ENCODE peak calls at places on chromosomes 3 and 15, in ten cellular contexts. R, D, W, Q, G, Z, N, X, F and A are unnamed samples.

GRCh38 chr3:27145719-27146118 is 223.5 kb downstream of the NEK10 start:
- DNase-seq in W (no peak), D (no peak), X (no peak), N (no peak), Z (no peak), G (no peak), F (no peak), R (no peak), Q (no peak), A (no peak)

GRCh38 chr15:63374686-63375520 is 6.7 kb downstream of the CA12 start:
- DNase-seq in X (no peak), W (no peak), Q (peak; percentile 4), G (no peak), D (no peak), Z (no peak), N (no peak), F (no peak), R (no peak), A (no peak)

GRCh38 chr15:93164409-93164808 is 75.4 kb upstream of the RGMA start:
- DNase-seq in N (no peak), Z (no peak), G (no peak), W (no peak), Q (no peak), D (no peak), F (no peak), X (no peak), R (no peak), A (no peak)

GRCh38 chr15:101641894-101642293 is 10.3 kb downstream of the TM2D3 start:
- DNase-seq in W (no peak), D (no peak), F (peak; percentile 22), R (no peak), N (no peak), Q (no peak), X (no peak), Z (no peak), G (peak; percentile 81), A (no peak)

GRCh38 chr3:148379763-148380162 is 317.9 kb upstream of the AGTR1 start:
- DNase-seq in D (peak; percentile 27), F (peak; percentile 18), Q (peak; percentile 19), W (peak; percentile 11), X (no peak), G (peak; percentile 65), Z (no peak), R (peak; percentile 6), N (no peak), A (no peak)

GRCh38 chr15:50628421-50628820 is 58.2 kb downstream of the TRPM7 start:
- DNase-seq in D (no peak), Z (no peak), W (no peak), F (no peak), R (no peak), Q (no peak), N (no peak), X (no peak), G (no peak), A (no peak)

GRCh38 chr3:190038050-190038631 is 82.6 kb downstream of the P3H2 start:
- DNase-seq in F (peak; percentile 19), Z (no peak), D (no peak), W (no peak), Q (peak; percentile 62), G (no peak), N (no peak), R (no peak), X (no peak), A (no peak)

GRCh38 chr15:55319537-55320325 is 709 bp downstream of the PIGB start:
- DNase-seq in D (no peak), Z (no peak), G (peak; percentile 47), X (no peak), R (no peak), W (peak; percentile 57), F (peak; percentile 4), N (no peak), Q (no peak), A (no peak)

GRCh38 chr3:63934484-63934883 is 22.3 kb upstream of the SCAANT1 start:
- DNase-seq in F (no peak), X (no peak), Z (no peak), N (no peak), D (no peak), Q (no peak), G (no peak), W (no peak), R (no peak), A (no peak)

GRCh38 chr3:149390316-149390715 is 12.9 kb upstream of the TM4SF1 start:
- DNase-seq in W (no peak), D (no peak), Z (no peak), X (no peak), N (no peak), Q (no peak), R (no peak), G (no peak), F (no peak), A (no peak)

GRCh38 chr3:42067324-42067723 is 23.8 kb upstream of the TRAK1 start:
- DNase-seq in F (no peak), R (no peak), W (peak; percentile 78), X (no peak), D (no peak), Z (no peak), Q (no peak), N (no peak), G (peak; percentile 71), A (no peak)

GRCh38 chr3:155549087-155549486 is 195.8 kb downstream of the PLCH1 start:
- DNase-seq in F (no peak), R (no peak), N (no peak), D (no peak), W (no peak), G (no peak), Q (no peak), Z (no peak), X (no peak), A (no peak)

GRCh38 chr15:29888651-29889050 is 66.4 kb upstream of the TJP1 start:
- DNase-seq in G (no peak), F (no peak), Q (no peak), Z (no peak), W (no peak), N (peak; percentile 37), D (no peak), R (peak; percentile 25), X (no peak), A (no peak)

GRCh38 chr3:13484861-13485590 is 4.9 kb downstream of the HDAC11 start:
- DNase-seq in Z (no peak), N (no peak), R (no peak), G (no peak), W (no peak), D (no peak), F (no peak), Q (peak; percentile 45), X (no peak), A (peak; percentile 46)

GRCh38 chr3:13194285-13195209 is 121.3 kb upstream of the IQSEC1 start:
- DNase-seq in W (no peak), R (no peak), X (no peak), N (no peak), Q (no peak), Z (no peak), G (no peak), D (no peak), F (no peak), A (no peak)

GRCh38 chr3:146491303-146491702 is 21.9 kb upstream of the PLSCR2 start:
- DNase-seq in F (no peak), G (no peak), D (no peak), Q (no peak), R (no peak), Z (no peak), W (no peak), N (no peak), X (no peak), A (no peak)

GRCh38 chr15:94674251-94674650 is 442.9 kb downstream of the MCTP2 start:
- DNase-seq in N (no peak), R (no peak), F (no peak), G (no peak), Z (no peak), Q (no peak), W (no peak), X (no peak), D (no peak), A (no peak)

GRCh38 chr3:140128217-140129137 is 193.5 kb downstream of the CLSTN2 start:
- DNase-seq in W (peak; percentile 31), D (peak; percentile 48), Z (peak; percentile 64), Q (no peak), G (no peak), F (no peak), R (peak; percentile 46), N (no peak), X (no peak), A (no peak)

GRCh38 chr15:56339594-56339993 is 25.6 kb upstream of the TEX9 start:
- DNase-seq in R (no peak), F (no peak), Q (no peak), N (no peak), G (no peak), Z (no peak), D (no peak), X (no peak), W (no peak), A (no peak)

GRCh38 chr15:38622908-38623307 is 58.3 kb upstream of the RASGRP1 start:
- DNase-seq in D (no peak), R (no peak), Q (no peak), N (no peak), W (no peak), Z (no peak), G (no peak), F (no peak), X (no peak), A (no peak)

GRCh38 chr3:141561426-141562034 is 74.7 kb downstream of the RASA2 start:
- DNase-seq in W (peak; percentile 27), F (peak; percentile 48), X (peak; percentile 12), Q (peak; percentile 29), N (peak; percentile 0), G (peak; percentile 57), D (peak; percentile 33), Z (no peak), R (peak; percentile 35), A (no peak)

GRCh38 chr3:120742198-120743080 is at the start of the genes GTF2E1 and RABL3:
- DNase-seq in W (peak; percentile 97), Q (peak; percentile 97), X (peak; percentile 97), D (peak; percentile 99), R (peak; percentile 95), G (peak; percentile 99), N (peak; percentile 98), F (peak; percentile 99), Z (peak; percentile 97), A (peak; percentile 99)

GRCh38 chr15:65115086-65115485 is at the start of gene UBAP1L:
- DNase-seq in N (no peak), Z (no peak), G (no peak), D (no peak), Q (no peak), W (no peak), X (no peak), F (no peak), R (no peak), A (no peak)

GRCh38 chr3:107643038-107643883 is 120.5 kb downstream of the BBX start:
- DNase-seq in Q (no peak), X (no peak), F (no peak), Z (no peak), R (no peak), W (no peak), G (peak; percentile 46), D (no peak), N (no peak), A (no peak)

GRCh38 chr3:1172642-1173041 is 79.8 kb downstream of the CNTN6 start:
- DNase-seq in F (no peak), G (no peak), Z (no peak), W (no peak), R (no peak), Q (no peak), X (no peak), N (no peak), D (no peak), A (no peak)

GRCh38 chr3:192367616-192368015 is 359.7 kb downstream of the FGF12 start:
- DNase-seq in F (no peak), W (no peak), N (no peak), Z (no peak), G (no peak), X (no peak), R (no peak), Q (no peak), D (no peak), A (no peak)

GRCh38 chr3:168071535-168071934 is 24.2 kb downstream of the GOLIM4 start:
- DNase-seq in F (peak; percentile 51), W (no peak), D (no peak), Q (no peak), N (no peak), R (no peak), Z (no peak), X (no peak), G (no peak), A (no peak)

GRCh38 chr3:25513642-25514266 is 85.7 kb downstream of the RARB start:
- DNase-seq in W (no peak), D (no peak), R (no peak), X (no peak), Z (no peak), N (no peak), Q (no peak), F (no peak), G (peak; percentile 53), A (no peak)